ENCODE peak calls at places on chromosomes 6 and 20, in eight cellular contexts. X is cardiac muscle cell, J is mammary epithelial cell, G is hepatocyte, W is BJ, A is fibroblast of pulmonary artery, R is AG04450, T is heart right ventricle. K is an unnamed sample.

GRCh38 chr20:60976139-60976538 is 275.9 kb upstream of the CDH4 start:
- DNase-seq in X (no peak), J (no peak), G (no peak), W (no peak), A (no peak), R (no peak), T (no peak), K (no peak)

GRCh38 chr20:37816003-37816402 is 86.9 kb upstream of the VSTM2L start:
- DNase-seq in X (no peak), J (no peak), G (no peak), W (no peak), A (no peak), R (no peak), T (no peak), K (no peak)

GRCh38 chr20:62356143-62356947 is 10.8 kb downstream of the LAMA5 start:
- DNase-seq in X (no peak), J (no peak), G (no peak), W (no peak), A (no peak), R (no peak), T (peak), K (no peak)

GRCh38 chr20:52056203-52057062 is 135.1 kb downstream of the ZFP64 start:
- DNase-seq in X (no peak), J (peak), G (no peak), W (peak), A (peak), R (peak), T (no peak), K (peak)

GRCh38 chr6:167721291-167721690 is 105.4 kb upstream of the AFDN start:
- DNase-seq in X (no peak), J (no peak), G (no peak), W (no peak), A (no peak), R (no peak), T (no peak), K (no peak)

GRCh38 chr6:45608252-45608911 is 230.6 kb upstream of the SUPT3H start:
- DNase-seq in X (no peak), J (peak), G (no peak), W (no peak), A (peak), R (no peak), T (no peak), K (no peak)

GRCh38 chr6:6785163-6785521 is 196.6 kb downstream of the LY86 start:
- DNase-seq in X (no peak), J (no peak), G (no peak), W (no peak), A (no peak), R (no peak), T (no peak), K (no peak)

GRCh38 chr20:63006611-63007471 is at the start of gene BHLHE23:
- DNase-seq in X (peak), J (no peak), G (peak), W (no peak), A (no peak), R (no peak), T (peak), K (no peak)

GRCh38 chr6:44655368-44656342 is 268.1 kb downstream of the CDC5L start:
- DNase-seq in X (peak), J (peak), G (peak), W (no peak), A (peak), R (no peak), T (peak), K (no peak)

GRCh38 chr6:121856296-121856695 is 420.9 kb downstream of the GJA1 start:
- DNase-seq in X (no peak), J (no peak), G (no peak), W (peak), A (peak), R (no peak), T (no peak), K (no peak)

GRCh38 chr20:44967207-44967807 is 995 bp downstream of the STK4 start:
- DNase-seq in X (no peak), J (peak), G (no peak), W (no peak), A (no peak), R (no peak), T (no peak), K (no peak)

GRCh38 chr20:45091366-45091765 is 9.6 kb downstream of the KCNS1 start:
- DNase-seq in X (no peak), J (no peak), G (no peak), W (no peak), A (no peak), R (no peak), T (no peak), K (no peak)

GRCh38 chr6:1313755-1314503 is 2.0 kb downstream of the FOXQ1 start:
- DNase-seq in X (peak), J (no peak), G (peak), W (no peak), A (no peak), R (no peak), T (no peak), K (no peak)

GRCh38 chr6:73032586-73032985 is 192.7 kb downstream of the KHDC1L start:
- DNase-seq in X (no peak), J (peak), G (no peak), W (no peak), A (peak), R (no peak), T (no peak), K (no peak)

GRCh38 chr6:169086020-169086419 is 167.6 kb downstream of the THBS2 start:
- DNase-seq in X (no peak), J (peak), G (no peak), W (no peak), A (no peak), R (no peak), T (no peak), K (no peak)

GRCh38 chr6:144853603-144854002 is 568.5 kb downstream of the UTRN start:
- DNase-seq in X (peak), J (no peak), G (no peak), W (no peak), A (no peak), R (no peak), T (no peak), K (no peak)

GRCh38 chr20:53387983-53388675 is 205.5 kb downstream of the ZNF217 start:
- DNase-seq in X (no peak), J (no peak), G (no peak), W (no peak), A (no peak), R (no peak), T (no peak), K (no peak)

GRCh38 chr20:5900908-5901307 is 49.4 kb downstream of the TRMT6 start:
- DNase-seq in X (no peak), J (no peak), G (no peak), W (no peak), A (no peak), R (no peak), T (no peak), K (no peak)

GRCh38 chr6:138371720-138372119 is 6.0 kb upstream of the SMIM28 start:
- DNase-seq in X (peak), J (no peak), G (peak), W (no peak), A (peak), R (no peak), T (no peak), K (no peak)

GRCh38 chr6:23511797-23512196 is 614.2 kb upstream of the NRSN1 start:
- DNase-seq in X (no peak), J (no peak), G (no peak), W (no peak), A (no peak), R (no peak), T (no peak), K (no peak)

GRCh38 chr20:15930324-15931305 is 642.6 kb downstream of the KIF16B start:
- DNase-seq in X (peak), J (peak), G (peak), W (peak), A (peak), R (peak), T (no peak), K (no peak)

GRCh38 chr6:19210849-19211590 is 626.1 kb upstream of the ID4 start:
- DNase-seq in X (peak), J (no peak), G (peak), W (no peak), A (no peak), R (no peak), T (peak), K (no peak)

GRCh38 chr6:138499303-138499991 is at the start of gene NHSL1:
- DNase-seq in X (peak), J (peak), G (peak), W (no peak), A (no peak), R (no peak), T (no peak), K (no peak)

GRCh38 chr6:68114648-68115047 is 520.4 kb upstream of the ADGRB3 start:
- DNase-seq in X (no peak), J (no peak), G (no peak), W (no peak), A (no peak), R (no peak), T (no peak), K (no peak)

GRCh38 chr20:38208088-38208487 is 43.0 kb upstream of the TGM2 start:
- DNase-seq in X (no peak), J (no peak), G (no peak), W (no peak), A (no peak), R (no peak), T (no peak), K (no peak)

GRCh38 chr6:162871966-162872365 is 144.2 kb downstream of the PACRG start:
- DNase-seq in X (no peak), J (no peak), G (no peak), W (no peak), A (peak), R (no peak), T (no peak), K (no peak)

GRCh38 chr6:154653385-154653784 is 79.8 kb upstream of the SCAF8 start:
- DNase-seq in X (no peak), J (peak), G (no peak), W (no peak), A (peak), R (no peak), T (no peak), K (no peak)

GRCh38 chr6:67717281-67717680 is 917.8 kb upstream of the ADGRB3 start:
- DNase-seq in X (no peak), J (no peak), G (no peak), W (no peak), A (peak), R (no peak), T (no peak), K (no peak)

GRCh38 chr6:138430361-138431145 is 26.5 kb downstream of the HEBP2 start:
- DNase-seq in X (peak), J (no peak), G (no peak), W (no peak), A (no peak), R (no peak), T (peak), K (no peak)

GRCh38 chr20:25341716-25342680 is 48.6 kb downstream of the ABHD12 start:
- DNase-seq in X (no peak), J (peak), G (no peak), W (peak), A (peak), R (no peak), T (no peak), K (no peak)
- TF ChIP-seq CTCF in X (no peak), J (no peak), G (no peak), W (no peak), A (no peak), R (no peak), T (no peak), K (no peak)

DNA sequence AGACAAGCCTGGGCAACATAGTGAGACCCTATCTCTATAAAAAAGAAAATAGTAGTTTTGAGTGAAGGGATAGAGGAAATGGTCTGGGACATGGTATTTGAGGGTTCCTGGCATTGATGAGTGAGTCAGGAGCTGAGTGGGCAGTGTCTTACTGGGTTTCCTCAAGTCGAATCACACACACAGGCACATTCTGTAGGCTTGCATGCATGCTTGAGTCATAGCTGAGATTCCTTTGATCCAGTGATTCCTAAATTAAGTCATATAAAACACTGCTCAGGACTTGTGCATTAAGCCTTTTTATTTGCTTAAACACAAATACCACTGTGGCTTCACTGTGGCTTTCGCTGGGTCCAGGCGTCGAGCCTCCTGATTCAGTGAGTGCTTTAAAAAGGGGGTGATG is 71.8 kb upstream of the TMEM181 start:
- DNase-seq in X (no peak), J (peak), G (no peak), W (peak), A (peak), R (peak), T (no peak), K (peak)
- H3K4me3 ChIP-seq in X (no peak), J (no peak), G (no peak), W (no peak), A (no peak), R (no peak), T (no peak), K (no peak)

GRCh38 chr6:114739656-114740055 is 396.8 kb upstream of the HS3ST5 start:
- DNase-seq in X (no peak), J (no peak), G (no peak), W (no peak), A (no peak), R (no peak), T (no peak), K (no peak)

GRCh38 chr6:114733596-114733995 is 390.8 kb upstream of the HS3ST5 start:
- DNase-seq in X (no peak), J (no peak), G (no peak), W (no peak), A (no peak), R (no peak), T (no peak), K (no peak)

GRCh38 chr6:114740547-114740946 is 397.7 kb upstream of the HS3ST5 start:
- DNase-seq in X (no peak), J (no peak), G (no peak), W (no peak), A (no peak), R (no peak), T (no peak), K (no peak)

GRCh38 chr6:114735118-114735730 is 392.4 kb upstream of the HS3ST5 start:
- DNase-seq in X (no peak), J (no peak), G (no peak), W (no peak), A (no peak), R (no peak), T (no peak), K (no peak)
- TF ChIP-seq CTCF in X (no peak), J (no peak), G (peak), W (no peak), A (no peak), R (no peak), T (no peak), K (no peak)

GRCh38 chr20:58985656-58986055 is 4.6 kb downstream of the NELFCD start:
- DNase-seq in X (no peak), J (no peak), G (no peak), W (no peak), A (peak), R (no peak), T (no peak), K (no peak)

GRCh38 chr20:58984691-58985090 is 3.6 kb downstream of the NELFCD start:
- DNase-seq in X (no peak), J (no peak), G (no peak), W (no peak), A (no peak), R (no peak), T (no peak), K (no peak)

GRCh38 chr20:58987790-58988564 is 6.9 kb downstream of the NELFCD start:
- DNase-seq in X (no peak), J (no peak), G (no peak), W (no peak), A (no peak), R (no peak), T (no peak), K (no peak)

GRCh38 chr20:58986968-58987517 is 6.0 kb downstream of the NELFCD start:
- DNase-seq in X (no peak), J (no peak), G (no peak), W (no peak), A (no peak), R (no peak), T (no peak), K (no peak)

GRCh38 chr20:58986286-58986967 is 5.4 kb downstream of the NELFCD start:
- DNase-seq in X (no peak), J (no peak), G (no peak), W (no peak), A (no peak), R (no peak), T (no peak), K (no peak)
- H3K4me3 ChIP-seq in X (no peak), J (no peak), G (no peak), W (no peak), A (no peak), R (no peak), T (no peak), K (no peak)

DNA sequence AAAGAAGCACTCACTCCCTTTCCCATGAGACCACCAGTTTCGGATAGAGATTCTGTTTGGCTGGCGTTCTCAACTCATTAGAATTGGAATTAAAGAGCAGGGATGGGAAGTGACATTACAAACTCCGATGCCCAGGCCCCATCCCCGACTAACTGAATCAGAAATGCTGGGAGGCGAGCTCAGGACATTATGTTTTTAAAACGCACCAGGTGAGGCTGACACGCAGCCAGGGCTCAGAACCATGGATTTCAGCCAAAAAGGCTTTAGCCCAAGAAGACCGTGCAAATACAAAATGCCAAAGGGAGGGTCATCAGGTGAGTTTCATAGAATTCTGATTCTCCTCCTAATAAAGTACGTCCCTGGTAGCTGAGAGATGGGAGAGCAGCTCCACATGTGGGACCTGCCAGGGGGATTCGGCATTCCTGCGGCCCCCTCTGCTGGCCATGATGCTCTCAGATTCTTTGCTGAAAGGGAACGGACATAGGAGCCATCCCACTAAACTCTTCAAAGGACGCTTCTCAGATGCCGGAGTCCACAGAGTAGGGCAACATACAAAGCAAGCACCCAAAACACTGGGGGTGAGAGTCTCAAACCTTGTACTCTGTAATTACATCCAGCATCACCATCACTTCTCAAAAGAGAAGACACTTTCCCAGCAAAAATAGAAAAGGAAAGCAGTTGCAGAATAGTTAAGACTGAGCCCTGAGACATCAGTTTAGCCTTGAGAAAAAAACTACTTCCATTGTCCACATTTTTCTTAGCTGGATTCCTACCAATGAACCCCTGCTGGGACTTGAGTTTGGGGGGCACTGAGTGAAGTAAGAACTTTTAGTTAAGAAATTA is 205.2 kb downstream of the BMP7 start:
- DNase-seq in X (peak), J (peak), G (peak), W (no peak), A (peak), R (no peak), T (no peak), K (no peak)
- TF ChIP-seq CTCF in X (peak), J (peak), G (peak), W (peak), A (peak), R (peak), T (no peak), K (peak)

DNA sequence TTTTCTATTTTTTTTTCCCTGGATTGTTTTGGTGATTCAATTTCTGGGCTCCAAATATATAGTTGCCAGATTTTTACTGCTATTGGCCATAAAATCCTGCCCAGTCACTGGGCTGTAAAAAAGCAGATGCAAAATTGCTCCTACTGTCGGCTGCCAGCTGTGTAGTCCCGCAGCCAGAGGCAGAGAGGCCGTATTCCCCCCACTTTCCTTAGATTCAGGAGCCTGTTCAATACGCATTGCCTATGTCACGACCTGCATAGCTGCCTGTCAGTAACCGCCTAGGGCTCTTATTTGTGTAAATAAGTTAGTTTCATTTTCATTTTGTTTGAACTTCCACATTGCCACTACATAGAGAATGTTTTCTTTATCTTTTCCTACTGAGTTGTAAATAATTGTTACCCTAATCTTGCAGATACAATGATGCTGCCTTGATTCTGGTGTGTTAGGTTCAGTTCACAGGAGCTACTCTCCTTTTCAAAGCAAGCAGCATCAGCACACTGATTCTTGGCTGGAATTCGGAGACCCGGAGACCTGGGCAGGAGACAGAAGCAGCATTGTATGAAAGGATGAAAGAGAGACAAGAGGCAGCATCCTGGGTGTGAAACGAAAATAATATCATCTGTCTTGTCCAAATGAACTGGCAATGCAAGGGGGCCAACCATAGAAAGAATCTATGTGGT is 46.0 kb upstream of the UST start:
- DNase-seq in X (no peak), J (peak), G (peak), W (no peak), A (peak), R (peak), T (no peak), K (no peak)
- H3K4me3 ChIP-seq in X (no peak), J (peak), G (no peak), W (peak), A (peak), R (peak), T (peak), K (peak)

DNA sequence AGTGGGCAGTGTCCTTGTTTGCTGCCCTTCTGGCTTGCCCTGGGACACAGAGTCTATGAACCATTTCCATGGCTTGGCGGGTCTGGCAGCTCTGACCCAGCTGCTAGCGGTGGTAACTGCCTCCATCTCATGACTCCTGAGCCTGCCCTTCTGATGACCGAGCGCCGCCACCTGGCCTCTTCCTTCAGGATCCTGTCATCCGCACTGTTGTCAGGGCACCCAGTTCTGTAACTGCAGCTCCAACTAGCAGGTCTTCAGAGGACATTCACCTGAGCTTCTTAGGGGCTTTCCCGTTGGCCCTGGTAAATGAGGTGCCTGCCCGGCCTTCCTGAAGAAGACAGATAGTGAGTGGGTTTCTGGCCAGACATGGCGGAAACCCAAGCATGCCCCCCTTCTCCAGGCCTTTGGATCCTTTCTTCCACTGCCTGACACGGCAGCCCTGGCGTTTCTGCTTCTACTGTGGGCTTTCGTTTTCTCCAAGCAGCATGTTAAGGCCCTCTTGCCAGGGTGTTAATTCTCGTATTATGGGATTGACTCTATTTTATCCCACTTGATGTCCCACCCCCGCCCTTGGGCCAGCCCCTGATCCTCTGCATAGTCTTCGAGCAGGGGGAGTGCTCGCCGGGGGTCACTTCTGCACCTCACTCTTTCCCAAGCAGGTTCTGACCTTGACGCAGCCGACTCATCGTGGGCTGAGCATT is 24.7 kb downstream of the PACSIN1 start:
- DNase-seq in X (no peak), J (no peak), G (no peak), W (no peak), A (no peak), R (no peak), T (no peak), K (no peak)
- TF ChIP-seq CTCF in X (no peak), J (no peak), G (no peak), W (no peak), A (no peak), R (no peak), T (no peak), K (no peak)

K was measured in HFF-Myc.